ENCODE peak calls at places on chromosomes 7 and 10, in ten cellular contexts. J is brain microvascular endothelial cell; S is stimulated activated CD4-positive, alpha-beta T cell treated with anti-CD3 and anti-CD28 coated beads, Interleukin-12 subunit alpha, Interleukin-12 subunit beta, amount 100 ng/mL, for 48 hours; A is substantia nigra; E is activated T-helper 1 cell treated with anti-CD3 and anti-CD28 coated beads, Interleukin-12 subunit alpha, Interleukin-12 subunit beta, Interleukin-2, Interleukin-4 antibody, amounts not matched to agents 30 ng/mL and 10 ng/mL and 1 ng/mL, durations not matched to agents 14 hours and 24 hours and 36 hours; F is cardiac fibroblast; Z is D341Med; P is T-helper 17 cell; T is left lung; M is NCI-H1048. U is an unnamed sample.

GRCh38 chr10:89553064-89553734 is 17.8 kb upstream of the SLC16A12 start:
- DNase-seq in F (peak), P (no peak), J (peak), Z (no peak), M (no peak), E (no peak), S (no peak), T (no peak), A (no peak), U (no peak)

GRCh38 chr10:5440206-5440605 is 27.8 kb downstream of the NET1 start:
- DNase-seq in F (no peak), Z (no peak), A (no peak), M (no peak), P (no peak), S (no peak), J (no peak), T (no peak), E (no peak), U (no peak)

GRCh38 chr7:131249003-131249402 is 78.7 kb upstream of the MKLN1 start:
- DNase-seq in P (no peak), F (peak), M (no peak), S (no peak), T (no peak), J (peak), A (no peak), E (no peak), Z (no peak), U (no peak)

GRCh38 chr7:39527296-39527695 is 38.9 kb upstream of the YAE1 start:
- DNase-seq in P (no peak), M (no peak), Z (no peak), S (no peak), T (no peak), F (peak), E (no peak), J (no peak), A (no peak), U (no peak)

GRCh38 chr10:97532935-97533671 is 34.4 kb downstream of the UBTD1 start:
- DNase-seq in Z (no peak), E (no peak), P (no peak), M (no peak), J (peak), T (no peak), S (no peak), F (peak), A (peak), U (no peak)

GRCh38 chr10:10847313-10847712 is 170.4 kb upstream of the CELF2 start:
- DNase-seq in P (no peak), J (no peak), A (no peak), M (no peak), F (no peak), S (no peak), E (no peak), Z (no peak), T (no peak), U (no peak)

GRCh38 chr10:51400354-51401096 is 298.9 kb downstream of the CSTF2T start:
- DNase-seq in A (no peak), P (no peak), S (no peak), E (no peak), F (no peak), M (no peak), T (no peak), Z (no peak), J (no peak), U (no peak)

GRCh38 chr10:78896169-78896931 is 172.4 kb upstream of the ZMIZ1 start:
- DNase-seq in S (no peak), Z (no peak), P (no peak), F (no peak), J (no peak), T (no peak), E (no peak), A (no peak), M (no peak), U (no peak)

GRCh38 chr10:86349940-86350630 is 16.5 kb downstream of the GRID1 start:
- DNase-seq in P (no peak), M (no peak), A (no peak), T (peak), S (no peak), F (no peak), E (no peak), J (no peak), Z (no peak), U (no peak)

GRCh38 chr10:44982114-44982460 is 3.5 kb upstream of the DEPP1 start:
- DNase-seq in A (no peak), S (no peak), E (no peak), T (no peak), F (peak), J (peak), M (no peak), Z (no peak), P (no peak), U (no peak)

GRCh38 chr7:114644455-114644854 is 229.8 kb downstream of the FOXP2 start:
- DNase-seq in E (no peak), Z (no peak), A (no peak), M (no peak), S (no peak), J (no peak), T (no peak), P (no peak), F (no peak), U (no peak)

GRCh38 chr10:35433851-35434426 is 97.6 kb downstream of the CCNY start:
- DNase-seq in A (no peak), F (peak), P (no peak), S (no peak), T (no peak), J (peak), M (no peak), E (no peak), Z (peak), U (no peak)

GRCh38 chr10:6694447-6695155 is 114.5 kb upstream of the PRKCQ start:
- DNase-seq in T (no peak), E (no peak), M (no peak), Z (no peak), P (no peak), F (no peak), S (no peak), A (no peak), J (no peak), U (no peak)

GRCh38 chr7:82442492-82443043 is 1.0 kb downstream of the CACNA2D1 start:
- DNase-seq in A (peak), S (no peak), F (peak), T (no peak), J (peak), P (no peak), Z (peak), E (no peak), M (no peak), U (no peak)

GRCh38 chr10:124109261-124109660 is 15.9 kb upstream of the CHST15 start:
- DNase-seq in E (no peak), F (no peak), A (no peak), P (no peak), S (no peak), J (no peak), Z (no peak), T (no peak), M (no peak), U (no peak)

GRCh38 chr7:99709838-99710541 is 25.0 kb downstream of the CYP3A7 start:
- DNase-seq in F (no peak), S (no peak), M (no peak), P (no peak), A (no peak), J (no peak), E (no peak), T (no peak), Z (no peak), U (no peak)

GRCh38 chr7:122643248-122643647 is 55.7 kb downstream of the RNF133 start:
- DNase-seq in P (no peak), M (no peak), F (no peak), T (no peak), E (no peak), J (no peak), A (no peak), Z (no peak), S (no peak), U (no peak)

GRCh38 chr10:96306516-96306915 is 2.3 kb downstream of the DNTT start:
- DNase-seq in J (no peak), F (no peak), Z (peak), A (no peak), M (no peak), P (no peak), T (peak), E (no peak), S (no peak), U (no peak)

GRCh38 chr10:33227489-33227888 is 107.0 kb downstream of the NRP1 start:
- DNase-seq in E (no peak), J (no peak), M (no peak), P (no peak), S (no peak), T (no peak), F (no peak), Z (no peak), A (no peak), U (no peak)

GRCh38 chr10:29451946-29452345 is 163.1 kb downstream of the LYZL1 start:
- DNase-seq in P (no peak), M (no peak), F (no peak), E (no peak), A (no peak), Z (no peak), J (no peak), S (no peak), T (no peak), U (no peak)

GRCh38 chr10:126702181-126702580 is 31.7 kb upstream of the C10orf90 start:
- DNase-seq in T (no peak), F (no peak), Z (no peak), M (no peak), P (no peak), E (no peak), J (peak), A (no peak), S (no peak), U (no peak)

GRCh38 chr7:114652041-114652440 is 237.4 kb downstream of the FOXP2 start:
- DNase-seq in S (no peak), T (no peak), Z (no peak), J (no peak), F (no peak), E (no peak), M (no peak), P (no peak), A (no peak), U (no peak)

GRCh38 chr10:32054087-32054486 is 2.1 kb downstream of the KIF5B start:
- DNase-seq in E (no peak), J (peak), M (no peak), Z (peak), S (no peak), T (no peak), A (peak), P (no peak), F (peak), U (no peak)

GRCh38 chr10:104388830-104389229 is 35.2 kb downstream of the CFAP58 start:
- DNase-seq in T (no peak), Z (no peak), J (no peak), F (no peak), P (no peak), E (no peak), A (no peak), S (no peak), M (no peak), U (no peak)

GRCh38 chr10:49520122-49520775 is 18.7 kb downstream of the ERCC6 start:
- DNase-seq in T (no peak), M (no peak), J (no peak), P (no peak), A (no peak), F (no peak), S (no peak), Z (no peak), E (no peak), U (no peak)

GRCh38 chr10:67875340-67876238 is 8.9 kb upstream of the SIRT1 start:
- DNase-seq in A (no peak), F (no peak), T (no peak), J (no peak), S (no peak), E (no peak), Z (no peak), M (no peak), P (no peak), U (no peak)

GRCh38 chr7:100875356-100875751 is 451 bp downstream of the SRRT start:
- DNase-seq in A (no peak), S (no peak), F (no peak), Z (peak), E (peak), T (no peak), P (no peak), M (no peak), J (no peak), U (no peak)

GRCh38 chr10:78194539-78195402 is 161.1 kb downstream of the RPS24 start:
- DNase-seq in Z (no peak), E (no peak), M (no peak), J (peak), S (no peak), P (no peak), A (no peak), T (no peak), F (peak), U (no peak)

GRCh38 chr7:85156661-85157213 is 30.1 kb downstream of the SEMA3D start:
- DNase-seq in T (no peak), J (no peak), S (no peak), P (no peak), Z (no peak), A (no peak), F (no peak), M (peak), E (no peak), U (no peak)

GRCh38 chr10:34815174-34816066 is at the start of gene PARD3:
- DNase-seq in T (peak), S (no peak), E (no peak), A (peak), Z (peak), P (no peak), M (no peak), J (no peak), F (peak), U (peak)

GRCh38 chr7:74657692-74658170 is at the start of gene GTF2I:
- DNase-seq in M (no peak), J (no peak), Z (no peak), A (no peak), F (no peak), E (no peak), P (no peak), S (peak), T (peak), U (no peak)

GRCh38 chr10:103759100-103759781 is 96.1 kb downstream of the SH3PXD2A start:
- DNase-seq in E (peak), T (no peak), Z (no peak), A (peak), P (no peak), M (no peak), J (peak), F (peak), S (no peak), U (no peak)

GRCh38 chr10:126659750-126660149 is 10.7 kb downstream of the C10orf90 start:
- DNase-seq in S (no peak), A (peak), F (no peak), T (no peak), Z (no peak), M (no peak), P (no peak), J (no peak), E (no peak), U (no peak)

GRCh38 chr10:117720931-117721826 is 178.6 kb downstream of the EMX2 start:
- DNase-seq in T (no peak), E (no peak), F (no peak), P (no peak), A (no peak), Z (peak), S (no peak), M (no peak), J (no peak), U (no peak)